ENCODE peak calls at places on chromosomes 16 and 17, in four cellular contexts. V is effector memory CD4-positive, alpha-beta T cell; K is cardiac muscle cell; C is fibroblast of lung. M is an unnamed sample.
A peak's percentile ranks its signal among the peaks of the same experiment; 100 is the strongest.

GRCh38 chr16:29014561-29015029 is 29.7 kb downstream of the LAT start:
- DNase-seq in V (no peak), K (no peak), C (no peak), M (no peak)

GRCh38 chr17:65193305-65194293 is 56.4 kb downstream of the RGS9 start:
- DNase-seq in K (no peak), C (no peak), V (no peak), M (no peak)

GRCh38 chr16:8756755-8757154 is 40.7 kb downstream of the TMEM186 start:
- DNase-seq in V (no peak), K (no peak), C (no peak), M (no peak)

GRCh38 chr16:11114366-11115164 is 141.4 kb downstream of the SOCS1 start:
- DNase-seq in C (no peak), K (no peak), V (no peak), M (no peak)

GRCh38 chr16:4385789-4386451 is 14.3 kb downstream of the VASN start:
- DNase-seq in V (no peak), C (no peak), K (no peak), M (no peak)

GRCh38 chr17:29579866-29580771 is 9.3 kb downstream of the GIT1 start:
- DNase-seq in K (peak; percentile 78), C (peak; percentile 75), V (peak; percentile 78), M (no peak)

GRCh38 chr17:76065754-76066153 is 6.6 kb downstream of the SRP68 start:
- DNase-seq in C (no peak), V (no peak), K (no peak), M (no peak)

GRCh38 chr16:54287758-54288591 is 1.4 kb upstream of the IRX3 start:
- DNase-seq in V (no peak), K (peak; percentile 55), C (no peak), M (no peak)

GRCh38 chr16:56221995-56222394 is 30.7 kb downstream of the GNAO1 start:
- DNase-seq in V (no peak), C (no peak), K (no peak), M (no peak)

GRCh38 chr16:85570735-85571562 is 42.2 kb upstream of the GSE1 start:
- DNase-seq in K (no peak), V (peak; percentile 12), C (no peak), M (no peak)

GRCh38 chr16:4455081-4455480 is 19.3 kb downstream of the NMRAL1 start:
- DNase-seq in V (no peak), K (no peak), C (no peak), M (no peak)

GRCh38 chr16:50741225-50741807 is 570 bp upstream of the CYLD start:
- DNase-seq in K (no peak), V (no peak), C (peak; percentile 12), M (no peak)

GRCh38 chr17:49315974-49316570 is 46.0 kb downstream of the ZNF652 start:
- DNase-seq in K (no peak), V (no peak), C (no peak), M (no peak)

GRCh38 chr17:77096570-77097214 is 44.1 kb upstream of the SEC14L1 start:
- DNase-seq in V (no peak), K (peak; percentile 18), C (peak; percentile 74), M (no peak)

GRCh38 chr17:78623541-78623940 is 46.3 kb upstream of the DNAH17 start:
- DNase-seq in V (no peak), K (no peak), C (no peak), M (no peak)

GRCh38 chr17:309361-309888 is 43.2 kb downstream of the RPH3AL start:
- DNase-seq in V (no peak), C (no peak), K (peak; percentile 61), M (no peak)

GRCh38 chr16:16045879-16046278 is 96.5 kb downstream of the ABCC1 start:
- DNase-seq in C (no peak), K (peak; percentile 45), V (no peak), M (no peak)

GRCh38 chr16:89956511-89957213 is 8.1 kb downstream of the DEF8 start:
- DNase-seq in K (no peak), V (no peak), C (no peak), M (no peak)

GRCh38 chr17:50794361-50794760 is 27.0 kb upstream of the ANKRD40CL start:
- DNase-seq in C (no peak), K (no peak), V (no peak), M (no peak)

GRCh38 chr17:57331423-57331822 is 75.1 kb downstream of the MSI2 start:
- DNase-seq in V (no peak), K (no peak), C (no peak), M (no peak)

GRCh38 chr17:921161-921560 is 58.4 kb downstream of the NXN start:
- DNase-seq in C (peak; percentile 31), V (no peak), K (no peak), M (no peak)

GRCh38 chr17:13568746-13569739 is 32.7 kb downstream of the HS3ST3A1 start:
- DNase-seq in V (no peak), K (peak; percentile 17), C (no peak), M (no peak)

GRCh38 chr16:48999034-48999433 is 282.6 kb downstream of the CBLN1 start:
- DNase-seq in C (no peak), K (peak; percentile 53), V (no peak), M (no peak)
- H3K9me3 ChIP-seq in C (no peaks in the 10 kb centered on the region), K (no peaks in the 10 kb centered on the region), V (no peaks in the 10 kb centered on the region), M (no peaks in the 10 kb centered on the region)

GRCh38 chr16:35391328-35391727 is 1931.9 kb downstream of the TP53TG3F start:
- DNase-seq in V (no peak), C (peak; percentile 8), K (no peak), M (no peak)
- H3K9me3 ChIP-seq in V (peaks cover 8% of the 10 kb centered on the region), C (no peaks in the 10 kb centered on the region), K (no peaks in the 10 kb centered on the region), M (no peaks in the 10 kb centered on the region)

GRCh38 chr16:31745900-31746299 is 127.7 kb upstream of the ZNF267 start:
- DNase-seq in V (no peak), C (no peak), K (no peak), M (no peak)
- H3K9me3 ChIP-seq in V (peaks cover 36% of the 10 kb centered on the region), C (no peaks in the 10 kb centered on the region), K (peaks cover 3% of the 10 kb centered on the region), M (no peaks in the 10 kb centered on the region)

GRCh38 chr17:52647411-52647810 is 488.9 kb upstream of the CA10 start:
- DNase-seq in C (no peak), V (no peak), K (no peak), M (no peak)

GRCh38 chr17:52648995-52649394 is 490.5 kb upstream of the CA10 start:
- DNase-seq in C (no peak), V (no peak), K (peak; percentile 5), M (no peak)

DNA sequence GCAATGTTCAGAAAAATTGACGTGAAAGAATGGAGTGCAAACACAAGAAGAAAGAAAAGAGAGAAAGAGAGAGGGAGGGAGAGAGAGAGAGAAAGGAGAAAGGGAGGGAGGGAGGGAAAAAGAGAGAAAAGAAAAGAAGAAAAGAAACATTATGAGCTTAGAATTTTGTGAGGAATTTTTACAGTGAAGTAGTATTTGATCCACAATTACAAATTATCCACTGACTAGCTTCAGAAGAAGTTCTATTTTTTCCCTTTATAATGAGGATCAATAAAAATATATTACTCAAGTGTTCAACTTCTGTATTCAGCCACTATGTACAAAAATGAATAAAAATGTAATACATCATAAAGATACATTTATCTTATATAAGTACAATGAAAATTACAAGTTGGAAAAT is 494.5 kb upstream of the CA10 start:
- DNase-seq in C (no peak), K (no peak), V (no peak), M (no peak)
- H3K9me3 ChIP-seq in C (no peaks in the 10 kb centered on the region), K (no peaks in the 10 kb centered on the region), V (no peaks in the 10 kb centered on the region), M (no peaks in the 10 kb centered on the region)

DNA sequence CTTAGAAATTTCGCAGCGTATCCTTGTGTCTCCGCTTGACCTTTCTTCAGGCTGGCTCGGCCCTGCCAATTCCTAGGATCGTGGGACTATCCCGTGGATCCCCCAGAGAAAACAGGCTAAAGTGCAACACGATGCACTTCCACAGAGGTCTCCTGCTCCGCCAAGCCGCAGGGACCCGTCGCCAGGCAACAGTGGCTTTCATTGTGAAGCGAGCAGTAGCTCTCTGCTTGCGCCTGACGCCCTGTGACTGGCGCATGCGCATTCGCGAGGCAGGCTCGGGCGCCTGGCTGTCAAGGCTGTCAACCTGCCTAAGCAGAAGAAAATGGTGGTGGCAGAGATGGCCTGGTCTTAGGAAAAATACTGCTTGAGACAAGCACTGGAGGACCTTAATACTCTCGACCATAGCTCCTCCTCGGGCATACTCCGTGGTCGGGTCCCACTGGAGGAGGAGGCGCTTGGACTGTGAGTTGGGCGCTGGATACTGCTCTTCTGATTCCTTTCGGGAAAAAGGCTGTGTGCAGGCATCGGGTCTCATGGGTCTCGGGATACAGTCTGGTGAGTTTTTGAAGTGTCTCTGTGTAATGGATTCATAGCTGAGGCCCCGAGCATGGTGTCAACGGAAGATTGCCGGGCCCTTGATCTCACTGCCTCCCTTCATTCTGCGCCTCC is 2336.1 kb downstream of the TP53TG3F start:
- DNase-seq in V (no peak), K (no peak), C (no peak), M (no peak)
- H3K9me3 ChIP-seq in V (no peaks in the 10 kb centered on the region), K (no peaks in the 10 kb centered on the region), C (no peaks in the 10 kb centered on the region), M (no peaks in the 10 kb centered on the region)